ENCODE peak calls at places on chromosomes 2 and 18, in nine cellular contexts. One of them, this sample, is unnamed. For H3K4me1, the result is how much of the 10 kb centered on the place peaks cover.

GRCh38 chr2:73999881-74000597 is 15.3 kb downstream of the TET3 start:
- DNase-seq in SK-N-SH: no peak
- DNase-seq in stomach: no peak
- DNase-seq in right lobe of liver: no peak
- DNase-seq in OCI-LY7: no peak
- DNase-seq in body of pancreas: no peak
- DNase-seq in fibroblast of lung: peak
- DNase-seq in PC-3: peak
- DNase-seq in mucosa of descending colon: peak
- DNase-seq in this sample: peak

GRCh38 chr2:100344433-100344832 is 22.1 kb upstream of the LONRF2 start:
- DNase-seq in stomach: no peak
- DNase-seq in SK-N-SH: no peak
- DNase-seq in fibroblast of lung: no peak
- DNase-seq in OCI-LY7: no peak
- DNase-seq in mucosa of descending colon: no peak
- DNase-seq in right lobe of liver: no peak
- DNase-seq in PC-3: no peak
- DNase-seq in body of pancreas: no peak
- DNase-seq in this sample: no peak

GRCh38 chr2:69083126-69083733 is 70.3 kb downstream of the ANTXR1 start:
- DNase-seq in SK-N-SH: no peak
- DNase-seq in right lobe of liver: no peak
- DNase-seq in stomach: no peak
- DNase-seq in mucosa of descending colon: no peak
- DNase-seq in OCI-LY7: no peak
- DNase-seq in PC-3: peak
- DNase-seq in fibroblast of lung: peak
- DNase-seq in body of pancreas: no peak
- DNase-seq in this sample: no peak

GRCh38 chr18:69897397-69898108 is 50.1 kb downstream of the CD226 start:
- DNase-seq in PC-3: no peak
- DNase-seq in fibroblast of lung: no peak
- DNase-seq in right lobe of liver: no peak
- DNase-seq in body of pancreas: no peak
- DNase-seq in SK-N-SH: no peak
- DNase-seq in stomach: no peak
- DNase-seq in mucosa of descending colon: peak
- DNase-seq in OCI-LY7: no peak
- DNase-seq in this sample: no peak

GRCh38 chr2:52431352-52431760 is 1336.2 kb upstream of the CHAC2 start:
- DNase-seq in stomach: no peak
- DNase-seq in SK-N-SH: no peak
- DNase-seq in fibroblast of lung: no peak
- DNase-seq in OCI-LY7: no peak
- DNase-seq in body of pancreas: no peak
- DNase-seq in PC-3: no peak
- DNase-seq in mucosa of descending colon: no peak
- DNase-seq in right lobe of liver: no peak
- DNase-seq in this sample: no peak

GRCh38 chr2:21303876-21304275 is 180.1 kb downstream of the TDRD15 start:
- DNase-seq in OCI-LY7: no peak
- DNase-seq in mucosa of descending colon: no peak
- DNase-seq in fibroblast of lung: no peak
- DNase-seq in right lobe of liver: no peak
- DNase-seq in PC-3: no peak
- DNase-seq in stomach: no peak
- DNase-seq in body of pancreas: no peak
- DNase-seq in SK-N-SH: no peak
- DNase-seq in this sample: no peak

GRCh38 chr18:48736316-48736715 is 197.5 kb downstream of the CTIF start:
- DNase-seq in mucosa of descending colon: no peak
- DNase-seq in SK-N-SH: no peak
- DNase-seq in stomach: no peak
- DNase-seq in body of pancreas: no peak
- DNase-seq in PC-3: peak
- DNase-seq in fibroblast of lung: no peak
- DNase-seq in OCI-LY7: no peak
- DNase-seq in right lobe of liver: peak
- DNase-seq in this sample: no peak

GRCh38 chr18:59502222-59502898 is 143.3 kb upstream of the LMAN1 start:
- DNase-seq in stomach: no peak
- DNase-seq in fibroblast of lung: peak
- DNase-seq in mucosa of descending colon: peak
- DNase-seq in OCI-LY7: no peak
- DNase-seq in PC-3: peak
- DNase-seq in body of pancreas: no peak
- DNase-seq in SK-N-SH: no peak
- DNase-seq in right lobe of liver: no peak
- DNase-seq in this sample: no peak

GRCh38 chr2:38394903-38395341 is 17.8 kb upstream of the ATL2 start:
- DNase-seq in body of pancreas: no peak
- DNase-seq in PC-3: peak
- DNase-seq in mucosa of descending colon: no peak
- DNase-seq in right lobe of liver: no peak
- DNase-seq in SK-N-SH: no peak
- DNase-seq in fibroblast of lung: peak
- DNase-seq in stomach: no peak
- DNase-seq in OCI-LY7: no peak
- DNase-seq in this sample: no peak

GRCh38 chr2:46561731-46562450 is 82.5 kb downstream of the TMEM247 start:
- DNase-seq in OCI-LY7: no peak
- DNase-seq in mucosa of descending colon: no peak
- DNase-seq in body of pancreas: no peak
- DNase-seq in stomach: no peak
- DNase-seq in PC-3: no peak
- DNase-seq in SK-N-SH: no peak
- DNase-seq in fibroblast of lung: no peak
- DNase-seq in right lobe of liver: no peak
- DNase-seq in this sample: no peak

GRCh38 chr2:46555646-46556205 is 76.4 kb downstream of the TMEM247 start:
- DNase-seq in mucosa of descending colon: no peak
- DNase-seq in body of pancreas: no peak
- DNase-seq in OCI-LY7: no peak
- DNase-seq in fibroblast of lung: no peak
- DNase-seq in stomach: no peak
- DNase-seq in right lobe of liver: no peak
- DNase-seq in SK-N-SH: no peak
- DNase-seq in PC-3: no peak
- DNase-seq in this sample: no peak

GRCh38 chr2:46557788-46558187 is 78.4 kb downstream of the TMEM247 start:
- DNase-seq in fibroblast of lung: no peak
- DNase-seq in body of pancreas: no peak
- DNase-seq in stomach: no peak
- DNase-seq in PC-3: no peak
- DNase-seq in OCI-LY7: no peak
- DNase-seq in right lobe of liver: no peak
- DNase-seq in mucosa of descending colon: no peak
- DNase-seq in SK-N-SH: no peak
- DNase-seq in this sample: no peak

GRCh38 chr2:46562451-46562841 is 83.1 kb downstream of the TMEM247 start:
- DNase-seq in PC-3: no peak
- DNase-seq in SK-N-SH: no peak
- DNase-seq in stomach: no peak
- DNase-seq in body of pancreas: no peak
- DNase-seq in right lobe of liver: no peak
- DNase-seq in OCI-LY7: no peak
- DNase-seq in mucosa of descending colon: no peak
- DNase-seq in fibroblast of lung: no peak
- DNase-seq in this sample: no peak

DNA sequence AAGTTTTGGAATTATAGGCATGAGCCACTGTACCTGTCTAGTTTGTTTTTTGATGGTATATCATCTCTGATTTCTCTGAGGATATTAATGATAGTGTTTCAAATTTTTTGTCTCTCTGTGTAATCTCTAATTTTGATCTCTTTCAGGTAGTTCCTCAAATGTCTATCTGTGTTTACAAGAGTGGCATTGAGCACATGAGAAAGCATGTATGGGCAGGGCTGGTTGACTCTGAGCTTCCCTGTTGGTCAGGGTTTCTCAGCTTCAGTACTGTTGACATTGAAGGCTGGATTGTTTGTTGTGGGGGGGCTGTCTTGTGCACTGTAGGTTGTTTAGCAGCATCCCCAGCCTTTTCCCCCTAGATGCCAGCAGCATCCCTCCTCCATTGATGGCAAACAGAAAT is 79.9 kb downstream of the TMEM247 start:
- DNase-seq in stomach: no peak
- DNase-seq in PC-3: no peak
- DNase-seq in body of pancreas: no peak
- DNase-seq in fibroblast of lung: no peak
- DNase-seq in right lobe of liver: no peak
- DNase-seq in mucosa of descending colon: no peak
- DNase-seq in SK-N-SH: no peak
- DNase-seq in OCI-LY7: no peak
- DNase-seq in this sample: no peak
- H3K4me1 ChIP-seq in stomach: half or more
- H3K4me1 ChIP-seq in PC-3: under half
- H3K4me1 ChIP-seq in body of pancreas: under half
- H3K4me1 ChIP-seq in fibroblast of lung: under half
- H3K4me1 ChIP-seq in right lobe of liver: under half
- H3K4me1 ChIP-seq in mucosa of descending colon: under half
- H3K4me1 ChIP-seq in SK-N-SH: under half
- H3K4me1 ChIP-seq in OCI-LY7: half or more
- H3K4me1 ChIP-seq in this sample: under half

DNA sequence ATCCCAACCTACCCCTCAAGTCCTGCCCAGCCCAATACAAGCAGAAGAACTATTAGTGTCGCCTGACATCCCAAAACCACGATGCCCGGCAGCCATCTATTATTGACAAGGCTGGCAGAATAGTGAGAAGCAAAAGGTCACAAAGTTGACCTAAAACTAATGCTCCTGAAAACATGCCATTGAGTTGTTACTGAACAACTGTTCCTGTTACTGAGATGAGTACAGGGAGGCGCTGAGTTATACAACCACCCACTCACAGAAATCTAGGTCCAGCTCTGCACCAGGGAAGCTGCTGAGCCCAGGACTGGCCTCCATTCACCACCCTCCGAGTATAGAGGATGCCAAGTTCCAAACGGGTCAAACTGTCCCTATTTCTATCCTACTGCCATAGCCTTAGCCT is 180.0 kb upstream of the ACAA2 start:
- DNase-seq in stomach: no peak
- DNase-seq in body of pancreas: no peak
- DNase-seq in right lobe of liver: peak
- DNase-seq in mucosa of descending colon: no peak
- DNase-seq in PC-3: no peak
- DNase-seq in OCI-LY7: no peak
- DNase-seq in fibroblast of lung: no peak
- DNase-seq in SK-N-SH: no peak
- DNase-seq in this sample: no peak
- H3K4me1 ChIP-seq in stomach: under half
- H3K4me1 ChIP-seq in body of pancreas: under half
- H3K4me1 ChIP-seq in right lobe of liver: under half
- H3K4me1 ChIP-seq in mucosa of descending colon: under half
- H3K4me1 ChIP-seq in PC-3: under half
- H3K4me1 ChIP-seq in OCI-LY7: under half
- H3K4me1 ChIP-seq in fibroblast of lung: under half
- H3K4me1 ChIP-seq in SK-N-SH: under half
- H3K4me1 ChIP-seq in this sample: under half

DNA sequence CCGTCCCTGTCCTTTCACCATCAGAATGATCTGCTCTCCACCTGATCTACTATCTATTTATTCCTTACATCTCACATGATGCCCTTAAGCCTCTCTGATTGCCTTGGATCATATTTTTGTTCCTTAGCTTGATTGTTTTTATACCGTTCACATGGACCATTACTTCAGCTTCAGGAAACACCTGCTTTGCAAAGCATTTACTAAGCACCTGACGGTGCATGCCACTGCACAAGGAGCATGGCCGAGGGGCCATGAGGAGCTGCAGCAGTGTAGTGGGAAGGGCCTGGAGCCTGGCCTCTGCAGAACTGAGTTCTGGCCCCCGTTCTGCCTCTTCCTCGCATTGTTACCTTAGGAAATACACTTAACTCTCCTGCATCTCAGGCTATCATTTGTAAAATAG is 124.1 kb upstream of the NDUFV2 start:
- DNase-seq in SK-N-SH: no peak
- DNase-seq in fibroblast of lung: no peak
- DNase-seq in mucosa of descending colon: no peak
- DNase-seq in OCI-LY7: peak
- DNase-seq in body of pancreas: no peak
- DNase-seq in PC-3: no peak
- DNase-seq in stomach: no peak
- DNase-seq in right lobe of liver: no peak
- DNase-seq in this sample: no peak
- H3K4me1 ChIP-seq in SK-N-SH: under half
- H3K4me1 ChIP-seq in fibroblast of lung: under half
- H3K4me1 ChIP-seq in mucosa of descending colon: under half
- H3K4me1 ChIP-seq in OCI-LY7: half or more
- H3K4me1 ChIP-seq in body of pancreas: under half
- H3K4me1 ChIP-seq in PC-3: under half
- H3K4me1 ChIP-seq in stomach: under half
- H3K4me1 ChIP-seq in right lobe of liver: under half
- H3K4me1 ChIP-seq in this sample: under half

GRCh38 chr2:157838442-157839161 is 37.5 kb downstream of the ACVR1 start:
- DNase-seq in SK-N-SH: peak
- DNase-seq in fibroblast of lung: peak
- DNase-seq in OCI-LY7: no peak
- DNase-seq in right lobe of liver: peak
- DNase-seq in mucosa of descending colon: peak
- DNase-seq in PC-3: peak
- DNase-seq in body of pancreas: peak
- DNase-seq in stomach: peak
- DNase-seq in this sample: no peak

GRCh38 chr2:157836531-157836930 is 39.6 kb downstream of the ACVR1 start:
- DNase-seq in fibroblast of lung: no peak
- DNase-seq in body of pancreas: no peak
- DNase-seq in SK-N-SH: no peak
- DNase-seq in right lobe of liver: no peak
- DNase-seq in OCI-LY7: no peak
- DNase-seq in PC-3: no peak
- DNase-seq in mucosa of descending colon: no peak
- DNase-seq in stomach: no peak
- DNase-seq in this sample: no peak

GRCh38 chr2:157837851-157838441 is 38.2 kb downstream of the ACVR1 start:
- DNase-seq in PC-3: no peak
- DNase-seq in right lobe of liver: peak
- DNase-seq in fibroblast of lung: peak
- DNase-seq in body of pancreas: peak
- DNase-seq in SK-N-SH: peak
- DNase-seq in stomach: no peak
- DNase-seq in OCI-LY7: no peak
- DNase-seq in mucosa of descending colon: peak
- DNase-seq in this sample: no peak

GRCh38 chr2:157833721-157834120 is 42.4 kb downstream of the ACVR1 start:
- DNase-seq in body of pancreas: no peak
- DNase-seq in OCI-LY7: no peak
- DNase-seq in stomach: no peak
- DNase-seq in right lobe of liver: no peak
- DNase-seq in mucosa of descending colon: no peak
- DNase-seq in PC-3: no peak
- DNase-seq in fibroblast of lung: no peak
- DNase-seq in SK-N-SH: no peak
- DNase-seq in this sample: no peak

DNA sequence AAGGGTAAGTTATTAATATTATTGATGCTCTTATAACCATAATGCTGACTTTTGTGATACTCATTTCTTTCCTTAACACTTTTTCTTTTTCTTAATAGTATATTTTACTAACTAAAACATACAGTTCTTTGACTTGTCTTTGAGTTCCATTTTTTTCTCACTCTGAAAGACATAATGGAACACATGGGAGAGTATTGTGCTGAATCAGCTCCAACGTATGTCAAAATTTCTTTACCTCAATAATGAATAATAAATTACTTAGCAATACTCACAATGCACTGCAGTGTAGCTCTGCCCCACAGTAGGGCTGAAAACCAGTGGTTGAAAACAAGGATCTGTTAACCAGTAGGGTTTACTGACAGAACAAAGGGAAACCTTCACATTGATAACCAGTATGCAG is 40.7 kb downstream of the ACVR1 start:
- DNase-seq in SK-N-SH: no peak
- DNase-seq in body of pancreas: no peak
- DNase-seq in stomach: no peak
- DNase-seq in OCI-LY7: no peak
- DNase-seq in fibroblast of lung: no peak
- DNase-seq in right lobe of liver: no peak
- DNase-seq in PC-3: no peak
- DNase-seq in mucosa of descending colon: no peak
- DNase-seq in this sample: no peak
- H3K4me1 ChIP-seq in SK-N-SH: half or more
- H3K4me1 ChIP-seq in body of pancreas: half or more
- H3K4me1 ChIP-seq in stomach: half or more
- H3K4me1 ChIP-seq in OCI-LY7: under half
- H3K4me1 ChIP-seq in fibroblast of lung: under half
- H3K4me1 ChIP-seq in right lobe of liver: under half
- H3K4me1 ChIP-seq in PC-3: under half
- H3K4me1 ChIP-seq in mucosa of descending colon: under half
- H3K4me1 ChIP-seq in this sample: half or more